ENCODE peak calls at places on chromosome 22, in four cellular contexts. L is HepG2, G is WTC11, K is K562. Q is an unnamed sample.

GRCh38 chr22:49290711-49291110 is 537.0 kb downstream of the BRD1 start:
- DNase-seq in L (no peak), G (no peak), K (no peak), Q (no peak)

GRCh38 chr22:39490966-39491680 is 11.0 kb upstream of the MIEF1 start:
- DNase-seq in L (no peak), G (no peak), K (no peak), Q (no peak)

GRCh38 chr22:39620924-39621690 is 50.6 kb downstream of the CACNA1I start:
- DNase-seq in L (no peak), G (no peak), K (no peak), Q (no peak)

GRCh38 chr22:32617271-32617670 is 142.7 kb downstream of the FBXO7 start:
- DNase-seq in L (no peak), G (no peak), K (no peak), Q (no peak)

GRCh38 chr22:49964136-49964492 is 3.5 kb downstream of the PIM3 start:
- DNase-seq in L (no peak), G (no peak), K (no peak), Q (no peak)

GRCh38 chr22:21940521-21940920 is 12.1 kb downstream of the PPM1F start:
- DNase-seq in L (no peak), G (no peak), K (no peak), Q (no peak)

GRCh38 chr22:50507421-50507990 is at the start of gene LMF2:
- DNase-seq in L (peak; percentile 56), G (peak; percentile 90), K (no peak), Q (peak; percentile 94)

GRCh38 chr22:36577019-36577418 is 48.1 kb upstream of the EIF3D start:
- DNase-seq in L (peak; percentile 3), G (no peak), K (no peak), Q (no peak)

GRCh38 chr22:23574371-23574811 is 5.7 kb downstream of the IGLL1 start:
- DNase-seq in L (no peak), G (no peak), K (no peak), Q (no peak)

GRCh38 chr22:48708558-48709245 is 1119.0 kb downstream of the BRD1 start:
- DNase-seq in L (no peak), G (no peak), K (no peak), Q (no peak)

GRCh38 chr22:50465066-50465465 is 9.8 kb downstream of the SBF1 start:
- DNase-seq in L (no peak), G (no peak), K (no peak), Q (no peak)

GRCh38 chr22:44428941-44429615 is 69.0 kb downstream of the RTL6 start:
- DNase-seq in L (no peak), G (no peak), K (no peak), Q (no peak)

GRCh38 chr22:49999901-50000586 is 12.5 kb downstream of the IL17REL start:
- DNase-seq in L (no peak), G (no peak), K (no peak), Q (peak; percentile 7)

GRCh38 chr22:32764330-32765116 is 37.0 kb upstream of the TIMP3 start:
- DNase-seq in L (no peak), G (no peak), K (peak; percentile 6), Q (no peak)

GRCh38 chr22:17079572-17079971 is 5.2 kb upstream of the IL17RA start:
- DNase-seq in L (no peak), G (no peak), K (no peak), Q (no peak)

GRCh38 chr22:23533771-23534191 is 46.3 kb downstream of the IGLL1 start:
- DNase-seq in L (no peak), G (no peak), K (peak; percentile 74), Q (no peak)

GRCh38 chr22:32686354-32686753 is 115.2 kb upstream of the TIMP3 start:
- DNase-seq in L (no peak), G (no peak), K (no peak), Q (no peak)

GRCh38 chr22:39243443-39244072 is 1.2 kb downstream of the PDGFB start:
- DNase-seq in L (peak; percentile 75), G (no peak), K (no peak), Q (no peak)

GRCh38 chr22:39932918-39933649 is 27.1 kb upstream of the TMA7B start:
- DNase-seq in L (peak; percentile 29), G (peak; percentile 89), K (peak; percentile 82), Q (peak; percentile 79)

GRCh38 chr22:44582016-44582415 is 84.0 kb upstream of the RTL6 start:
- DNase-seq in L (no peak), G (no peak), K (no peak), Q (no peak)

GRCh38 chr22:39471421-39472141 is 14.8 kb downstream of the MGAT3 start:
- DNase-seq in L (no peak), G (no peak), K (peak; percentile 61), Q (no peak)

GRCh38 chr22:27987557-27987956 is 68.5 kb upstream of the PITPNB start:
- DNase-seq in L (no peak), G (no peak), K (no peak), Q (no peak)

GRCh38 chr22:33350961-33351360 is 292.8 kb upstream of the SYN3 start:
- DNase-seq in L (no peak), G (no peak), K (no peak), Q (no peak)

DNA sequence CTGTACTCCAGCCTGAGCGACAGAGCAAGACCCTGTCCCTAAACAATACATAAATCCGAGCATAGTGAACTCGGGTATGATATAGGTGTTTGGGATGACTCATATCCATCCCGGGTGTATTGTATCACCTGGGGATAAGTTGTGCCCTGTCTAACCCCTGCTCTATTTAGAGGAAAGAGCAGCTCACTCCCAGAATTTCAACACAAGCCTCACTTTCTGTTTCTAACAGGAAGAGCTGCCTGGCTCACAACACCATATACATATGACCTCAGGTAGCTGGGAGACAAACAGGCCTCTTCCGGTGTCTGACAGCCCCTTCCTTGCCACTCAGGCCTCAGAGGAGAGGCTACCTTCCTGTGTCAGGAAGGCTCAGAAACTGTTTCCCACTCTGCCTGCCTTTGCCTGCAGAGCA is 9.9 kb upstream of the MICALL1 start:
- DNase-seq in L (peak; percentile 90), G (no peak), K (no peak), Q (no peak)
- TF ChIP-seq ELF4 in L (no peak), G (no peak), K (no peak), Q (no peak)

DNA sequence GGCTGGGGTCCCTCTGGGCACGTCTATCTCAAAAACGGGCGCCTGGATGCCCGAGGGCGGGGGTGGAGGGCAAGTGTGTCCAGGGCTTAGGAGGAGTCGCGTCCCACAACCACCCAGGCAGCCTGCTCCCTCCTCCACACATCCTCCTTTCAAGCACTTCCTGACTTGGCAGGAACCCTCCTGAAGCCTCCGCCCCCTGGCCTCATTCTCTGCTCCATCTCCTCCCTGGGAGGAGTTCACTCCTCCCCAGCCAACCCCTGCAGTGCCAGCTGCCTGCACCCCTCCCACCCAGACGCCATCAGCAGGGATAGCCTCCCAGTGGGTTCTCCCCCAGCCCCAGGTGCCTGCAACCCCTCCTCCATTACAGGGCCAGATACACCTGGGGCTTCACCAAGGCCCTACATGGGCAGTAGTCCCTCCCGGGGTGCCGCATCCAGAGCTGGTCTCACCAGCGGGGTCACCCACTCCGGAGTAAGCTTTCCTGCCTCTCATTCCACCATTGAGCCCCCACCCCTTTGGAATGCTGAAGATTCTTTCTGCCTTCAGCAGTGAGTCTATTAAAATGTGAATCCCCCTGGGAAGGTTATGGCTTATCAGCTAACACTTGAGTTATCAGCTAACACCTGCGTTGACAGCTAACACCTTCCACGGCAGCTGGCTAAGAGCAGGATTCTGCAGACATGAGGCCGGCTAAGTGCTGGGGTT is 24.4 kb downstream of the RTN4R start:
- DNase-seq in L (no peak), G (no peak), K (peak; percentile 73), Q (peak; percentile 43)
- TF ChIP-seq ELF4 in L (no peak), G (no peak), K (no peak), Q (no peak)

GRCh38 chr22:30474683-30475424 is 3.0 kb upstream of the SEC14L3 start:
- DNase-seq in L (no peak), G (peak; percentile 18), K (no peak), Q (no peak)
- TF ChIP-seq ELF4 in L (no peak), G (no peak), K (no peak), Q (no peak)

DNA sequence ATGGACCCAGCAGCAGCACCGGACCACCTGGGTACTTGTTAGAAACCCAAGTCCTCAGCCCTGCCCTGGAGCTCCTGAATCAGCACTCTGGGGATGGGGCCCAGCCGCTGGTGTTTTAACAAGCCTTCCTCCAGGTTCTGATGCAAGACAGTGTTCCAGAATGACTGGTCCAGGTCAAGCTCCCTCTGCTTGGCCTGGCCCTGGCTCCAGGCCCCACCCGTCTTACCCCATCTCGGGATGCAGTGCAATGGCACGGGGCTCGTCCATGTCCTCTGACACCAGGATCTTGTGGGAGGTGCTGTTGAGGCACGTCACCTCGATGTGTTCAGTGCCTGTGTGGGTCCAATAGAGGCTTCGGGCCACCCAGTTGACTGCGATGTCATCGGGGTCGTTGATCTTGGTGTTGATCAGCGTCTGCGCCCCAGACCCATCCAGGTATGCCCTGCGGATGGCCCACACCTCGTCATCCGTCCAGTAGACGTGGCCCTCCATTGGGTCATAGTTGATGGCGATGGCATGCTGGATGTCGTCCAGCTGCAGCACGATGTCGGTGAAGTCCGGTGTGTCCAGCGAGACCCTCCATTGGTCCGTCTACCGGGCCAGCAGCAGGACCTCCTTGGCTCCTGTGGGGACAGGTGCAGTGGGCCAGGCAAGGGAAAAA is 140.3 kb downstream of the CRYBB2 start:
- DNase-seq in L (no peak), G (no peak), K (no peak), Q (no peak)
- TF ChIP-seq ELF4 in L (no peak), G (no peak), K (no peak), Q (no peak)

GRCh38 chr22:19769393-19769715 is 8.8 kb downstream of the TBX1 start:
- DNase-seq in L (no peak), G (no peak), K (no peak), Q (no peak)

GRCh38 chr22:19772673-19773469 is 12.3 kb downstream of the TBX1 start:
- DNase-seq in L (no peak), G (peak; percentile 7), K (peak; percentile 65), Q (no peak)

GRCh38 chr22:19772422-19772672 is 11.8 kb downstream of the TBX1 start:
- DNase-seq in L (no peak), G (peak; percentile 0), K (no peak), Q (no peak)

GRCh38 chr22:19767427-19768380 is 7.1 kb downstream of the TBX1 start:
- DNase-seq in L (peak; percentile 47), G (peak; percentile 70), K (no peak), Q (no peak)

DNA sequence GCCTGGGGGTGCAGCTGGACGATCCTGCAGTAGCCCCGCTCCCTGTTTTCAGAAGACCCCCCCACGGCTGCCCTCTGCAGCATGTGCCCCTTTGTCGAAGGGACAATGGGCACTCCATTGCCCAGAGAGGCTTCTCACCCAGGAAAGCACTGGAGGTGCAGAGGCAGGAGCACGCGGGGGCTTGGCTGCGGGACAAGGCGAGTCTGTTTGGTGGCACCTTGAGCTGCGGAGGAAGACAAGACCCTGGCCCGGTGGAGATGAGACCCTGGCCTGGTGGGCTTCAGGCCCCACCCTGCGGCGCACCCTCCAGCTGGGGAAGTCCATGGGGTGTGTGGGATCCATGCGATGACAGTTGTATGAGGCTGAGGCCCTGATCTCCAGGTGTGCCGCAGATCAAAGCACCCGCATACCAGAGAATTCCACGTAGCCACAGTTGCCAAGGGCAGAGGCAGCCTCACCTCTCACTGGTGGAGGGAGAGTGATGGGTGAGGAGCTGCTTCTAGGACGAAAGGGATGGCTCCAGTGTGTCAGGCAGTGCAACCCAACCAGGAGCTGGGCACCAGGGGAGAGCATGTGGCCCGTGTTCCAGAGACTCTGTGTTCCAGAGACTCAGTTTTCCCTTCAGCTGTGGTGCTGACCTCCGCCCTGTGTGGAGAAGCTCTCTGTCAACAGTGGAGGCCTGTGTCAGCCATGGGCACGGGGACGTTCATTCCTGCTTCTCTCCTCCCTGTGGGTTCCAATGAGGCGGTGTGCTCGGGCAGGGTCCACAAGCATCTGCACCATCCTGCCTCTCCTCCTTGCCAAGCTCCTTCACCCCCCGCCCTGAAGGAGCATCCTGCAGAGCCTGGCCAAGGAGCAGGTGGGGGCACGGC is 10.0 kb downstream of the TBX1 start:
- DNase-seq in L (no peak), G (peak; percentile 6), K (no peak), Q (no peak)
- TF ChIP-seq ELF4 in L (no peak), G (no peak), K (no peak), Q (no peak)

GRCh38 chr22:45996241-45997076 is 19.5 kb upstream of the WNT7B start:
- DNase-seq in L (no peak), G (no peak), K (no peak), Q (no peak)
- TF ChIP-seq ELF4 in L (no peak), G (no peak), K (no peak), Q (no peak)

Q was measured in HEK293T.